ENCODE peak calls at places on chromosomes 11 and 22, in ten cellular contexts. R is fibroblast of mammary gland, P is GM23248, A is A172, Q is EL, Z is AG04450, G is A549, V is tibial nerve, S is GM10248, W is mesendoderm. N is an unnamed sample.

GRCh38 chr22:38193580-38193979 is 8.2 kb upstream of the MAFF start:
- DNase-seq in Z (no peak), W (no peak), A (no peak), R (no peak), P (no peak), V (no peak), S (no peak), G (no peak), Q (no peak), N (no peak)

GRCh38 chr11:75191330-75191717 is 40.4 kb downstream of the SLCO2B1 start:
- DNase-seq in R (no peak), G (no peak), A (no peak), P (no peak), V (no peak), Z (no peak), S (no peak), Q (no peak), W (peak; percentile 68), N (no peak)

GRCh38 chr11:121451982-121452608 is at the start of gene SORL1:
- DNase-seq in Z (no peak), W (peak; percentile 89), V (peak; percentile 25), G (peak; percentile 55), P (peak; percentile 82), Q (peak; percentile 61), S (peak; percentile 80), A (peak; percentile 13), R (peak; percentile 23), N (no peak)

GRCh38 chr11:35523351-35523768 is 2.1 kb downstream of the PAMR1 start:
- DNase-seq in R (peak; percentile 80), Z (no peak), A (peak; percentile 31), S (no peak), Q (peak; percentile 79), W (no peak), V (no peak), P (peak; percentile 60), G (no peak), N (no peak)

GRCh38 chr22:25853078-25853477 is 111.1 kb downstream of the MYO18B start:
- DNase-seq in Q (no peak), G (no peak), R (peak; percentile 5), S (no peak), W (no peak), P (peak; percentile 45), V (no peak), A (peak; percentile 2), Z (no peak), N (peak; percentile 41)

GRCh38 chr11:105268404-105269062 is 129.0 kb upstream of the CARD18 start:
- DNase-seq in R (no peak), V (no peak), Z (no peak), A (no peak), W (no peak), S (no peak), G (no peak), Q (no peak), P (no peak), N (no peak)

GRCh38 chr11:2532704-2533641 is 88.2 kb downstream of the KCNQ1 start:
- DNase-seq in G (peak; percentile 83), Q (peak; percentile 86), W (peak; percentile 97), V (peak; percentile 85), S (peak; percentile 89), Z (peak; percentile 84), A (peak; percentile 92), P (peak; percentile 89), R (peak; percentile 81), N (peak; percentile 87)

GRCh38 chr11:66495401-66495844 is 15.0 kb upstream of the BBS1 start:
- DNase-seq in V (no peak), R (no peak), S (no peak), A (no peak), G (no peak), Z (no peak), Q (no peak), P (no peak), W (no peak), N (no peak)

GRCh38 chr11:63866211-63866610 is 27.3 kb downstream of the MARK2 start:
- DNase-seq in V (peak; percentile 49), W (no peak), S (peak; percentile 87), P (peak; percentile 52), A (no peak), G (no peak), Z (no peak), R (peak; percentile 63), Q (peak; percentile 22), N (no peak)

N was measured in RKO.